ENCODE peak calls at places on chromosome 7, in nine cellular contexts. One of them, this sample, is unnamed. For H3K9me3 and H3K27me3, the result is how much of the 10 kb centered on the place peaks cover.

GRCh38 chr7:80039255-80039884 is 95.3 kb upstream of the GNAI1 start:
- DNase-seq in psoas muscle: no peak
- DNase-seq in RWPE2: no peak
- DNase-seq in left ventricle myocardium inferior: no peak
- DNase-seq in Peyer's patch: no peak
- DNase-seq in fibroblast of lung: no peak
- DNase-seq in neural progenitor cell: no peak
- DNase-seq in HepG2: no peak
- DNase-seq in right atrium auricular region: no peak
- DNase-seq in this sample: no peak

GRCh38 chr7:72924748-72925545 is at the start of gene POM121:
- DNase-seq in psoas muscle: peak
- DNase-seq in RWPE2: peak
- DNase-seq in left ventricle myocardium inferior: peak
- DNase-seq in Peyer's patch: peak
- DNase-seq in fibroblast of lung: peak
- DNase-seq in neural progenitor cell: peak
- DNase-seq in HepG2: peak
- DNase-seq in right atrium auricular region: peak
- DNase-seq in this sample: peak

GRCh38 chr7:92228100-92228499 is 17.6 kb downstream of the KRIT1 start:
- DNase-seq in psoas muscle: no peak
- DNase-seq in RWPE2: no peak
- DNase-seq in left ventricle myocardium inferior: no peak
- DNase-seq in Peyer's patch: no peak
- DNase-seq in fibroblast of lung: no peak
- DNase-seq in neural progenitor cell: no peak
- DNase-seq in HepG2: no peak
- DNase-seq in right atrium auricular region: no peak
- DNase-seq in this sample: no peak

GRCh38 chr7:142626420-142627035 is 122.7 kb upstream of the PRSS1 start:
- DNase-seq in psoas muscle: peak
- DNase-seq in RWPE2: no peak
- DNase-seq in left ventricle myocardium inferior: no peak
- DNase-seq in Peyer's patch: no peak
- DNase-seq in fibroblast of lung: no peak
- DNase-seq in neural progenitor cell: peak
- DNase-seq in HepG2: peak
- DNase-seq in right atrium auricular region: no peak
- DNase-seq in this sample: peak

GRCh38 chr7:16975712-16976111 is 93.9 kb upstream of the AGR3 start:
- DNase-seq in psoas muscle: no peak
- DNase-seq in RWPE2: no peak
- DNase-seq in left ventricle myocardium inferior: no peak
- DNase-seq in Peyer's patch: no peak
- DNase-seq in fibroblast of lung: no peak
- DNase-seq in neural progenitor cell: no peak
- DNase-seq in HepG2: no peak
- DNase-seq in right atrium auricular region: no peak
- DNase-seq in this sample: no peak

GRCh38 chr7:4817178-4817905 is 41.9 kb downstream of the AP5Z1 start:
- DNase-seq in psoas muscle: peak
- DNase-seq in RWPE2: no peak
- DNase-seq in left ventricle myocardium inferior: no peak
- DNase-seq in Peyer's patch: no peak
- DNase-seq in fibroblast of lung: no peak
- DNase-seq in neural progenitor cell: no peak
- DNase-seq in HepG2: no peak
- DNase-seq in right atrium auricular region: no peak
- DNase-seq in this sample: no peak

GRCh38 chr7:55474944-55475911 is 97.1 kb downstream of the VOPP1 start:
- DNase-seq in psoas muscle: no peak
- DNase-seq in RWPE2: no peak
- DNase-seq in left ventricle myocardium inferior: no peak
- DNase-seq in Peyer's patch: no peak
- DNase-seq in fibroblast of lung: no peak
- DNase-seq in neural progenitor cell: no peak
- DNase-seq in HepG2: no peak
- DNase-seq in right atrium auricular region: no peak
- DNase-seq in this sample: no peak

GRCh38 chr7:51250517-51250916 is 66.1 kb downstream of the COBL start:
- DNase-seq in psoas muscle: no peak
- DNase-seq in RWPE2: no peak
- DNase-seq in left ventricle myocardium inferior: no peak
- DNase-seq in Peyer's patch: peak
- DNase-seq in fibroblast of lung: no peak
- DNase-seq in neural progenitor cell: no peak
- DNase-seq in HepG2: no peak
- DNase-seq in right atrium auricular region: no peak
- DNase-seq in this sample: no peak

GRCh38 chr7:5173490-5173889 is 16.5 kb upstream of the WIPI2 start:
- DNase-seq in psoas muscle: no peak
- DNase-seq in RWPE2: peak
- DNase-seq in left ventricle myocardium inferior: no peak
- DNase-seq in Peyer's patch: no peak
- DNase-seq in fibroblast of lung: no peak
- DNase-seq in neural progenitor cell: no peak
- DNase-seq in HepG2: no peak
- DNase-seq in right atrium auricular region: no peak
- DNase-seq in this sample: no peak

GRCh38 chr7:150337179-150337578 is 4.2 kb downstream of the RARRES2 start:
- DNase-seq in psoas muscle: peak
- DNase-seq in RWPE2: no peak
- DNase-seq in left ventricle myocardium inferior: no peak
- DNase-seq in Peyer's patch: no peak
- DNase-seq in fibroblast of lung: no peak
- DNase-seq in neural progenitor cell: no peak
- DNase-seq in HepG2: no peak
- DNase-seq in right atrium auricular region: no peak
- DNase-seq in this sample: peak

GRCh38 chr7:34013421-34013820 is 108.1 kb downstream of the BMPER start:
- DNase-seq in psoas muscle: no peak
- DNase-seq in RWPE2: no peak
- DNase-seq in left ventricle myocardium inferior: no peak
- DNase-seq in Peyer's patch: no peak
- DNase-seq in fibroblast of lung: no peak
- DNase-seq in neural progenitor cell: no peak
- DNase-seq in HepG2: no peak
- DNase-seq in right atrium auricular region: no peak
- DNase-seq in this sample: no peak

GRCh38 chr7:8205572-8205971 is 56.4 kb downstream of the ICA1 start:
- DNase-seq in psoas muscle: no peak
- DNase-seq in RWPE2: no peak
- DNase-seq in left ventricle myocardium inferior: no peak
- DNase-seq in Peyer's patch: no peak
- DNase-seq in fibroblast of lung: no peak
- DNase-seq in neural progenitor cell: no peak
- DNase-seq in HepG2: no peak
- DNase-seq in right atrium auricular region: no peak
- DNase-seq in this sample: no peak

GRCh38 chr7:78159537-78159936 is 361.0 kb downstream of the PHTF2 start:
- DNase-seq in psoas muscle: no peak
- DNase-seq in RWPE2: no peak
- DNase-seq in left ventricle myocardium inferior: no peak
- DNase-seq in Peyer's patch: no peak
- DNase-seq in fibroblast of lung: no peak
- DNase-seq in neural progenitor cell: no peak
- DNase-seq in HepG2: no peak
- DNase-seq in right atrium auricular region: no peak
- DNase-seq in this sample: no peak

GRCh38 chr7:20244334-20244733 is 27.1 kb upstream of the MACC1 start:
- DNase-seq in psoas muscle: no peak
- DNase-seq in RWPE2: no peak
- DNase-seq in left ventricle myocardium inferior: no peak
- DNase-seq in Peyer's patch: no peak
- DNase-seq in fibroblast of lung: peak
- DNase-seq in neural progenitor cell: no peak
- DNase-seq in HepG2: no peak
- DNase-seq in right atrium auricular region: no peak
- DNase-seq in this sample: no peak

GRCh38 chr7:81865754-81866153 is 95.9 kb upstream of the HGF start:
- DNase-seq in psoas muscle: no peak
- DNase-seq in RWPE2: no peak
- DNase-seq in left ventricle myocardium inferior: no peak
- DNase-seq in Peyer's patch: no peak
- DNase-seq in fibroblast of lung: no peak
- DNase-seq in neural progenitor cell: no peak
- DNase-seq in HepG2: no peak
- DNase-seq in right atrium auricular region: no peak
- DNase-seq in this sample: no peak

GRCh38 chr7:81873559-81873958 is 103.7 kb upstream of the HGF start:
- DNase-seq in psoas muscle: no peak
- DNase-seq in RWPE2: no peak
- DNase-seq in left ventricle myocardium inferior: no peak
- DNase-seq in Peyer's patch: no peak
- DNase-seq in fibroblast of lung: no peak
- DNase-seq in neural progenitor cell: no peak
- DNase-seq in HepG2: no peak
- DNase-seq in right atrium auricular region: no peak
- DNase-seq in this sample: no peak

GRCh38 chr7:81871606-81872265 is 101.9 kb upstream of the HGF start:
- DNase-seq in psoas muscle: no peak
- DNase-seq in RWPE2: no peak
- DNase-seq in left ventricle myocardium inferior: no peak
- DNase-seq in Peyer's patch: no peak
- DNase-seq in fibroblast of lung: no peak
- DNase-seq in neural progenitor cell: no peak
- DNase-seq in HepG2: no peak
- DNase-seq in right atrium auricular region: no peak
- DNase-seq in this sample: no peak

GRCh38 chr7:81869670-81870069 is 99.8 kb upstream of the HGF start:
- DNase-seq in psoas muscle: no peak
- DNase-seq in RWPE2: no peak
- DNase-seq in left ventricle myocardium inferior: no peak
- DNase-seq in Peyer's patch: no peak
- DNase-seq in fibroblast of lung: peak
- DNase-seq in neural progenitor cell: no peak
- DNase-seq in HepG2: no peak
- DNase-seq in right atrium auricular region: no peak
- DNase-seq in this sample: no peak
- TF ChIP-seq CTCF in psoas muscle: no peak
- TF ChIP-seq CTCF in RWPE2: no peak
- TF ChIP-seq CTCF in left ventricle myocardium inferior: no peak
- TF ChIP-seq CTCF in Peyer's patch: no peak
- TF ChIP-seq CTCF in fibroblast of lung: no peak
- TF ChIP-seq CTCF in neural progenitor cell: no peak
- TF ChIP-seq CTCF in HepG2: no peak
- TF ChIP-seq CTCF in right atrium auricular region: no peak
- TF ChIP-seq CTCF in this sample: no peak

DNA sequence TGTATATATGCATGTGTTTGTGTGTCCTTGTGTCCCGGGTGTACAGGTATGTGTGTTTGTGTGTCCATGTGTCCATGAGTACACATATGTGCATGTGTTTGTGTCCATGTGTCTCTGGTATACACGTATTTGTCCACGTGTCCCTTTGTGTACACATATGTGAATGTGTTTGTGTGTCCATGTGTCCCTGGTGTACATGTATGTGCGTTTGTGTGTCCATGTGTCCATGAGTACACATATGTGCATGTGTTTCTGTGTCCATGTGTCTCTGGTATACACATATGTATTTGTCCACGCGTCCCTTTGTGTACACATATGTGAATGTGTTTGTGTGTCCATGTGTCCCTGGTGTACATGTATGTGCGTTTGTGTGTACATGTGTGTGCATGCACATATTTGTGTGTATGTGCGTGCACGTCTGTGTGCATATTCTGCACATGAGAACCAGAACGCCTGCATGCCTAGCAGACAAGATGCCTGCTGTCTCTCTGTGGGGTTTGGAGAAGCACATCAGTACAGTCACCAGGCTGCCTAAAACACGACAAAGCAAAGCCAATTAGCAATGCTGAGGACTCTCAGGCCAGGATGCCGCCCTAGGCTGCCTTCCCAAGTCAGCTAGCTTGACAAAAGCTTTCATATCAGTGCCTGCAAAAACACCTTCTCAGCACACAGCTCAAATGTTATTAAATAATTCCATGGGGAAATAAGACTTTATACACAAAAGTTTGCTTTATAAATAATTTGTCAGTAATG is 327.8 kb downstream of the PTPRN2 start:
- DNase-seq in psoas muscle: no peak
- DNase-seq in RWPE2: no peak
- DNase-seq in left ventricle myocardium inferior: no peak
- DNase-seq in Peyer's patch: no peak
- DNase-seq in fibroblast of lung: no peak
- DNase-seq in neural progenitor cell: no peak
- DNase-seq in HepG2: no peak
- DNase-seq in right atrium auricular region: no peak
- DNase-seq in this sample: no peak
- H3K9me3 ChIP-seq in psoas muscle: under half
- H3K9me3 ChIP-seq in RWPE2: under half
- H3K9me3 ChIP-seq in left ventricle myocardium inferior: under half
- H3K9me3 ChIP-seq in Peyer's patch: under half
- H3K9me3 ChIP-seq in fibroblast of lung: under half
- H3K9me3 ChIP-seq in neural progenitor cell: under half
- H3K9me3 ChIP-seq in HepG2: under half
- H3K9me3 ChIP-seq in right atrium auricular region: under half
- H3K9me3 ChIP-seq in this sample: under half

GRCh38 chr7:158517072-158517471 is 70.6 kb downstream of the PTPRN2 start:
- DNase-seq in psoas muscle: peak
- DNase-seq in RWPE2: no peak
- DNase-seq in left ventricle myocardium inferior: no peak
- DNase-seq in Peyer's patch: no peak
- DNase-seq in fibroblast of lung: no peak
- DNase-seq in neural progenitor cell: no peak
- DNase-seq in HepG2: no peak
- DNase-seq in right atrium auricular region: no peak
- DNase-seq in this sample: no peak
- H3K27me3 ChIP-seq in psoas muscle: under half
- H3K27me3 ChIP-seq in RWPE2: under half
- H3K27me3 ChIP-seq in left ventricle myocardium inferior: half or more
- H3K27me3 ChIP-seq in Peyer's patch: under half
- H3K27me3 ChIP-seq in fibroblast of lung: under half
- H3K27me3 ChIP-seq in neural progenitor cell: under half
- H3K27me3 ChIP-seq in HepG2: under half
- H3K27me3 ChIP-seq in right atrium auricular region: under half
- H3K27me3 ChIP-seq in this sample: under half

GRCh38 chr7:69070476-69070875 is 527.8 kb upstream of the AUTS2 start:
- DNase-seq in psoas muscle: no peak
- DNase-seq in RWPE2: no peak
- DNase-seq in left ventricle myocardium inferior: no peak
- DNase-seq in Peyer's patch: no peak
- DNase-seq in fibroblast of lung: no peak
- DNase-seq in neural progenitor cell: no peak
- DNase-seq in HepG2: no peak
- DNase-seq in right atrium auricular region: no peak
- DNase-seq in this sample: no peak

GRCh38 chr7:69062020-69062760 is 536.1 kb upstream of the AUTS2 start:
- DNase-seq in psoas muscle: no peak
- DNase-seq in RWPE2: no peak
- DNase-seq in left ventricle myocardium inferior: no peak
- DNase-seq in Peyer's patch: no peak
- DNase-seq in fibroblast of lung: peak
- DNase-seq in neural progenitor cell: no peak
- DNase-seq in HepG2: no peak
- DNase-seq in right atrium auricular region: no peak
- DNase-seq in this sample: no peak

DNA sequence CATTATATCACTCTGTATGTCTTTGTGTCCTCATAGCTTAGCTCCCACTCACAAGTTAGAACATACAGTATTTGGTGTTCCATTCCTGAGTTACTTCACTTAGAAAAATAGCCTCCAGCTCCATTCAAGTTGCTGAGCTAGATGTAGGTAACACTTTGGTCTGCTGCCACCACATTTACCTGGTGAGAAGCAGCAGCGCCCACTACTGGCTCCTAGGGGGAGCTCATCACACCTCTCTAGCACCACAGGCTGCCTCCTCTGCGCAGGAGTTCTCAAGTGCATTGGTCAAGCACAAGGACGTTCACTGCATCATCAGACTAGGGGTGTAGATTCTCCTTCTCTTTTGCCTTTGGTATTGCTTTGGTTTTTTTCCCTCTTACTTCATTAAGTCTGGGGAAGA is 530.9 kb upstream of the AUTS2 start:
- DNase-seq in psoas muscle: no peak
- DNase-seq in RWPE2: no peak
- DNase-seq in left ventricle myocardium inferior: no peak
- DNase-seq in Peyer's patch: no peak
- DNase-seq in fibroblast of lung: peak
- DNase-seq in neural progenitor cell: peak
- DNase-seq in HepG2: no peak
- DNase-seq in right atrium auricular region: no peak
- DNase-seq in this sample: peak
- TF ChIP-seq CTCF in psoas muscle: no peak
- TF ChIP-seq CTCF in RWPE2: peak
- TF ChIP-seq CTCF in left ventricle myocardium inferior: peak
- TF ChIP-seq CTCF in Peyer's patch: no peak
- TF ChIP-seq CTCF in fibroblast of lung: no peak
- TF ChIP-seq CTCF in neural progenitor cell: peak
- TF ChIP-seq CTCF in HepG2: peak
- TF ChIP-seq CTCF in right atrium auricular region: peak
- TF ChIP-seq CTCF in this sample: no peak

This sample was measured in pancreas.